ENCODE peak calls at places on chromosome 2, in seven cellular contexts. A is esophagus squamous epithelium; S is amniotic stem cell; R is activated CD8-positive, alpha-beta memory T cell treated with anti-CD3 and anti-CD28 coated beads, Interleukin-2, amount 10 ng/mL, durations not matched to agents 7 days and 5 days; J is EL; Z is effector memory CD8-positive, alpha-beta T cell; T is HFF-Myc. M is an unnamed sample.
A peak's percentile ranks its signal among the peaks of the same experiment; 100 is the strongest.

GRCh38 chr2:111954602-111955332 is 56.4 kb downstream of the MERTK start:
- DNase-seq in R (no peak), Z (no peak), S (no peak), J (no peak), A (no peak), T (no peak), M (no peak)

GRCh38 chr2:45242161-45242741 is 233.0 kb upstream of the SIX2 start:
- DNase-seq in J (peak; percentile 47), T (no peak), A (no peak), Z (no peak), R (no peak), S (no peak), M (no peak)

GRCh38 chr2:1371066-1371465 is 42.2 kb upstream of the TPO start:
- DNase-seq in Z (no peak), S (no peak), A (no peak), T (no peak), J (no peak), R (no peak), M (no peak)

GRCh38 chr2:144156736-144157645 is 362.9 kb downstream of the ZEB2 start:
- DNase-seq in J (no peak), A (no peak), S (no peak), T (no peak), Z (no peak), R (no peak), M (no peak)

GRCh38 chr2:9753276-9753600 is 90.0 kb upstream of the TAF1B start:
- DNase-seq in J (peak; percentile 87), S (peak; percentile 56), T (peak; percentile 69), Z (peak; percentile 27), R (peak; percentile 87), A (no peak), M (peak; percentile 55)

GRCh38 chr2:6826081-6826913 is 39.4 kb downstream of the CMPK2 start:
- DNase-seq in R (peak; percentile 78), J (peak; percentile 83), S (peak; percentile 39), Z (peak; percentile 38), T (peak; percentile 37), A (no peak), M (peak; percentile 54)

GRCh38 chr2:11103984-11104793 is 51.1 kb upstream of the SLC66A3 start:
- DNase-seq in S (no peak), T (no peak), A (no peak), Z (peak; percentile 21), J (no peak), R (peak; percentile 88), M (no peak)

GRCh38 chr2:176496756-176497155 is 227.5 kb downstream of the MTX2 start:
- DNase-seq in J (no peak), A (no peak), T (no peak), R (no peak), S (no peak), Z (no peak), M (no peak)

GRCh38 chr2:10935366-10935918 is 23.7 kb downstream of the KCNF1 start:
- DNase-seq in R (no peak), J (no peak), Z (no peak), S (no peak), T (no peak), A (no peak), M (no peak)

GRCh38 chr2:103289101-103289725 is 527.4 kb downstream of the TMEM182 start:
- DNase-seq in J (no peak), A (no peak), S (no peak), T (no peak), Z (no peak), R (no peak), M (no peak)

GRCh38 chr2:5841126-5841525 is 148.9 kb downstream of the SOX11 start:
- DNase-seq in J (no peak), T (no peak), A (no peak), R (no peak), Z (no peak), S (no peak), M (no peak)

GRCh38 chr2:102063360-102063947 is 71.7 kb downstream of the IL1R2 start:
- DNase-seq in S (no peak), A (no peak), J (peak; percentile 48), T (no peak), R (no peak), Z (no peak), M (no peak)

GRCh38 chr2:105910497-105911238 is 166.0 kb downstream of the NCK2 start:
- DNase-seq in A (no peak), S (no peak), J (no peak), Z (no peak), R (no peak), T (no peak), M (no peak)

GRCh38 chr2:188189356-188189755 is 102.3 kb upstream of the GULP1 start:
- DNase-seq in S (no peak), J (peak; percentile 41), A (no peak), T (no peak), R (no peak), Z (no peak), M (no peak)

GRCh38 chr2:118084483-118085089 is 3.7 kb upstream of the INSIG2 start:
- DNase-seq in Z (no peak), S (no peak), R (no peak), T (no peak), J (no peak), A (no peak), M (no peak)

GRCh38 chr2:241566468-241566867 is 7.9 kb downstream of the BOK start:
- DNase-seq in R (no peak), T (no peak), S (no peak), J (no peak), Z (no peak), A (no peak), M (no peak)

M was measured in pulmonary artery endothelial cell.